ENCODE peak calls at places on chromosomes 5 and 9, in eight cellular contexts. F, P, Q, O, Y, U, K and W are unnamed samples.

GRCh38 chr5:79418276-79418675 is 95.7 kb downstream of the HOMER1 start:
- DNase-seq in F (no peak), P (no peak), Q (no peak), O (no peak), Y (no peak), U (no peak), K (no peak), W (no peak)

GRCh38 chr9:109159583-109159982 is 7.5 kb downstream of the FRRS1L start:
- DNase-seq in F (no peak), P (no peak), Q (no peak), O (no peak), Y (no peak), U (no peak), K (no peak), W (no peak)

GRCh38 chr9:22147818-22148573 is 138.9 kb upstream of the CDKN2B start:
- DNase-seq in F (no peak), P (no peak), Q (no peak), O (no peak), Y (no peak), U (no peak), K (no peak), W (no peak)

GRCh38 chr9:98335666-98336065 is 80.2 kb upstream of the TBC1D2 start:
- DNase-seq in F (no peak), P (no peak), Q (no peak), O (no peak), Y (no peak), U (no peak), K (no peak), W (no peak)

GRCh38 chr9:91192785-91193657 is 168.7 kb downstream of the AUH start:
- DNase-seq in F (peak), P (peak), Q (peak), O (no peak), Y (peak), U (peak), K (peak), W (peak)

GRCh38 chr5:171310816-171311697 is 2.0 kb downstream of the TLX3 start:
- DNase-seq in F (no peak), P (no peak), Q (no peak), O (no peak), Y (no peak), U (peak), K (peak), W (peak)

GRCh38 chr5:67215592-67216471 is 19.2 kb upstream of the CD180 start:
- DNase-seq in F (no peak), P (no peak), Q (peak), O (no peak), Y (peak), U (no peak), K (peak), W (no peak)

GRCh38 chr5:141508440-141508807 is 19.5 kb downstream of the PCDHGC5 start:
- DNase-seq in F (no peak), P (no peak), Q (no peak), O (no peak), Y (peak), U (no peak), K (no peak), W (no peak)

GRCh38 chr9:122394265-122395242 is 23.7 kb downstream of the PTGS1 start:
- DNase-seq in F (no peak), P (no peak), Q (no peak), O (peak), Y (no peak), U (no peak), K (no peak), W (no peak)

GRCh38 chr5:50299896-50300295 is 141.2 kb downstream of the EMB start:
- DNase-seq in F (no peak), P (no peak), Q (no peak), O (no peak), Y (no peak), U (no peak), K (no peak), W (no peak)

GRCh38 chr5:160520609-160521391 is 99.1 kb downstream of the PTTG1 start:
- DNase-seq in F (no peak), P (no peak), Q (no peak), O (no peak), Y (no peak), U (no peak), K (no peak), W (no peak)

GRCh38 chr5:154447074-154447725 is 1.4 kb downstream of the SAP30L start:
- DNase-seq in F (peak), P (no peak), Q (no peak), O (no peak), Y (no peak), U (no peak), K (no peak), W (peak)

GRCh38 chr9:133255371-133255940 is 19.5 kb downstream of the ABO start:
- DNase-seq in F (no peak), P (no peak), Q (no peak), O (no peak), Y (no peak), U (no peak), K (no peak), W (no peak)

GRCh38 chr9:131815971-131816873 is 76.3 kb upstream of the RAPGEF1 start:
- DNase-seq in F (no peak), P (no peak), Q (no peak), O (no peak), Y (no peak), U (no peak), K (peak), W (peak)

GRCh38 chr5:43019615-43020293 is 20.4 kb downstream of the ANXA2R start:
- DNase-seq in F (no peak), P (no peak), Q (peak), O (no peak), Y (peak), U (peak), K (peak), W (peak)

GRCh38 chr9:127905788-127906191 is 6.4 kb upstream of the ST6GALNAC6 start:
- DNase-seq in F (no peak), P (no peak), Q (peak), O (peak), Y (peak), U (no peak), K (no peak), W (peak)

GRCh38 chr5:91006708-91007107 is 376.4 kb downstream of the ARRDC3 start:
- DNase-seq in F (no peak), P (no peak), Q (no peak), O (no peak), Y (no peak), U (no peak), K (no peak), W (no peak)

GRCh38 chr5:79105868-79106267 is 5.7 kb upstream of the BHMT start:
- DNase-seq in F (no peak), P (no peak), Q (no peak), O (no peak), Y (no peak), U (no peak), K (no peak), W (no peak)